ENCODE peak calls at places on chromosomes 7 and 10, in ten cellular contexts. W, F, K, I, O, N, T, Q, X and E are unnamed samples.

GRCh38 chr7:73899731-73900142 is 38.8 kb downstream of the TMEM270 start:
- DNase-seq in Q (peak), K (no peak), I (no peak), O (no peak), X (peak), F (no peak), N (peak), T (no peak), W (no peak), E (peak)

GRCh38 chr7:1283941-1284742 is 51.5 kb downstream of the UNCX start:
- DNase-seq in O (peak), X (no peak), T (no peak), I (no peak), Q (no peak), W (no peak), F (no peak), K (no peak), N (no peak), E (no peak)

GRCh38 chr10:35643976-35644799 is 2.1 kb upstream of the FZD8 start:
- DNase-seq in T (no peak), I (no peak), O (no peak), N (no peak), X (peak), Q (no peak), K (no peak), F (no peak), W (no peak), E (no peak)

GRCh38 chr7:115868369-115868768 is 162.2 kb downstream of the TFEC start:
- DNase-seq in N (no peak), T (no peak), K (no peak), F (no peak), I (no peak), X (no peak), Q (no peak), O (no peak), W (no peak), E (no peak)

GRCh38 chr7:36312064-36312914 is 77.4 kb upstream of the ANLN start:
- DNase-seq in Q (no peak), T (no peak), N (peak), X (peak), W (no peak), K (peak), F (no peak), O (peak), I (peak), E (no peak)

GRCh38 chr10:124601431-124602120 is 140.0 kb downstream of the LHPP start:
- DNase-seq in X (no peak), N (no peak), F (peak), W (no peak), O (peak), K (no peak), I (no peak), Q (no peak), T (no peak), E (no peak)

GRCh38 chr7:13911920-13912319 is 77.5 kb downstream of the ETV1 start:
- DNase-seq in F (no peak), K (no peak), X (peak), O (no peak), N (no peak), Q (no peak), W (no peak), I (no peak), T (no peak), E (no peak)

GRCh38 chr7:128390871-128391565 is 18.8 kb downstream of the IMPDH1 start:
- DNase-seq in T (no peak), F (no peak), I (no peak), O (no peak), Q (no peak), X (no peak), W (no peak), K (no peak), N (no peak), E (no peak)

GRCh38 chr7:12731214-12731656 is 43.8 kb downstream of the ARL4A start:
- DNase-seq in F (no peak), N (no peak), I (no peak), O (no peak), Q (no peak), K (no peak), T (peak), W (no peak), X (no peak), E (no peak)

GRCh38 chr7:628041-628763 is 98.3 kb upstream of the DNAAF5 start:
- DNase-seq in Q (no peak), F (no peak), X (no peak), T (no peak), I (no peak), K (no peak), N (no peak), W (no peak), O (peak), E (no peak)

GRCh38 chr10:128297709-128298457 is 171.7 kb upstream of the MKI67 start:
- DNase-seq in Q (no peak), F (no peak), X (no peak), W (no peak), K (no peak), T (no peak), I (no peak), O (no peak), N (no peak), E (no peak)

GRCh38 chr7:82017334-82017943 is 247.6 kb upstream of the HGF start:
- DNase-seq in X (no peak), Q (no peak), F (no peak), I (no peak), T (peak), K (no peak), O (no peak), W (peak), N (no peak), E (no peak)

GRCh38 chr7:102450242-102450641 is 14.4 kb downstream of the ALKBH4 start:
- DNase-seq in T (no peak), X (peak), W (no peak), Q (no peak), I (no peak), O (peak), F (no peak), K (no peak), N (no peak), E (no peak)

GRCh38 chr7:25356534-25357151 is 128.4 kb upstream of the NPVF start:
- DNase-seq in O (no peak), F (no peak), I (no peak), Q (no peak), N (no peak), W (no peak), T (no peak), X (no peak), K (no peak), E (no peak)

GRCh38 chr7:48170506-48170905 is 752 bp upstream of the ABCA13 start:
- DNase-seq in F (no peak), I (no peak), T (no peak), O (no peak), X (no peak), N (no peak), Q (no peak), W (no peak), K (no peak), E (no peak)

GRCh38 chr10:87803328-87803727 is 14.7 kb downstream of the ATAD1 start:
- DNase-seq in K (no peak), Q (no peak), I (no peak), F (no peak), X (no peak), T (no peak), O (no peak), N (no peak), W (no peak), E (no peak)

GRCh38 chr7:135260930-135261721 is 27.5 kb downstream of the STRA8 start:
- DNase-seq in W (no peak), I (no peak), N (no peak), F (no peak), X (no peak), O (no peak), T (no peak), Q (no peak), K (no peak), E (no peak)

GRCh38 chr10:69757553-69758309 is 44.0 kb upstream of the COL13A1 start:
- DNase-seq in F (no peak), K (no peak), I (no peak), X (no peak), O (no peak), W (no peak), T (no peak), N (peak), Q (no peak), E (no peak)

GRCh38 chr10:25959540-25960232 is 25.7 kb downstream of the MYO3A start:
- DNase-seq in Q (no peak), X (no peak), O (no peak), N (no peak), W (no peak), F (no peak), T (no peak), K (no peak), I (no peak), E (no peak)

GRCh38 chr7:21086688-21087087 is 300.0 kb upstream of the SP8 start:
- DNase-seq in X (no peak), F (no peak), Q (no peak), O (no peak), T (no peak), W (no peak), N (peak), K (no peak), I (peak), E (no peak)

GRCh38 chr7:111089822-111090426 is 1.0 kb upstream of the LRRN3 start:
- DNase-seq in K (no peak), O (no peak), Q (no peak), F (no peak), I (no peak), T (peak), N (no peak), W (peak), X (no peak), E (no peak)

GRCh38 chr10:124523301-124523871 is 61.8 kb downstream of the LHPP start:
- DNase-seq in K (no peak), T (no peak), I (no peak), Q (no peak), F (no peak), O (peak), X (peak), W (no peak), N (no peak), E (no peak)

GRCh38 chr7:925601-926000 is 28.9 kb downstream of the ADAP1 start:
- DNase-seq in W (no peak), X (peak), O (peak), K (peak), I (no peak), F (no peak), Q (peak), T (no peak), N (peak), E (no peak)

GRCh38 chr7:112105584-112106540 is 100.3 kb downstream of the DOCK4 start:
- DNase-seq in W (no peak), Q (no peak), F (no peak), I (no peak), N (no peak), O (no peak), T (no peak), K (no peak), X (no peak), E (no peak)

GRCh38 chr10:101611096-101611495 is 23.0 kb downstream of the DPCD start:
- DNase-seq in T (no peak), X (no peak), I (no peak), O (no peak), Q (no peak), W (no peak), F (no peak), N (no peak), K (no peak), E (no peak)

GRCh38 chr7:104795616-104796398 is 218.2 kb upstream of the KMT2E start:
- DNase-seq in F (no peak), O (no peak), K (no peak), X (no peak), T (no peak), W (no peak), I (no peak), Q (no peak), N (no peak), E (no peak)

GRCh38 chr10:99859585-99859984 is 77.1 kb downstream of the ABCC2 start:
- DNase-seq in T (peak), O (no peak), N (no peak), Q (no peak), F (no peak), W (no peak), X (no peak), K (no peak), I (no peak), E (no peak)

GRCh38 chr7:134546903-134547737 is 1.8 kb upstream of the AKR1B15 start:
- DNase-seq in Q (peak), X (peak), F (no peak), O (peak), W (peak), I (peak), N (peak), T (peak), K (peak), E (peak)

GRCh38 chr7:39948375-39948774 is 1.7 kb upstream of the CDK13 start:
- DNase-seq in N (no peak), O (peak), X (peak), T (no peak), F (no peak), K (no peak), I (no peak), W (no peak), Q (no peak), E (no peak)

GRCh38 chr7:39950473-39951155 is 558 bp downstream of the CDK13 start:
- DNase-seq in X (peak), Q (no peak), F (no peak), T (no peak), O (peak), W (no peak), K (no peak), N (peak), I (peak), E (no peak)

GRCh38 chr7:39949980-39950472 is at the start of gene CDK13:
- DNase-seq in W (peak), O (peak), X (peak), Q (peak), F (peak), N (peak), K (peak), T (peak), I (peak), E (peak)

GRCh38 chr7:39951156-39951942 is 1.3 kb downstream of the CDK13 start:
- DNase-seq in Q (no peak), N (peak), O (peak), F (no peak), K (peak), W (peak), I (peak), X (peak), T (no peak), E (peak)

DNA sequence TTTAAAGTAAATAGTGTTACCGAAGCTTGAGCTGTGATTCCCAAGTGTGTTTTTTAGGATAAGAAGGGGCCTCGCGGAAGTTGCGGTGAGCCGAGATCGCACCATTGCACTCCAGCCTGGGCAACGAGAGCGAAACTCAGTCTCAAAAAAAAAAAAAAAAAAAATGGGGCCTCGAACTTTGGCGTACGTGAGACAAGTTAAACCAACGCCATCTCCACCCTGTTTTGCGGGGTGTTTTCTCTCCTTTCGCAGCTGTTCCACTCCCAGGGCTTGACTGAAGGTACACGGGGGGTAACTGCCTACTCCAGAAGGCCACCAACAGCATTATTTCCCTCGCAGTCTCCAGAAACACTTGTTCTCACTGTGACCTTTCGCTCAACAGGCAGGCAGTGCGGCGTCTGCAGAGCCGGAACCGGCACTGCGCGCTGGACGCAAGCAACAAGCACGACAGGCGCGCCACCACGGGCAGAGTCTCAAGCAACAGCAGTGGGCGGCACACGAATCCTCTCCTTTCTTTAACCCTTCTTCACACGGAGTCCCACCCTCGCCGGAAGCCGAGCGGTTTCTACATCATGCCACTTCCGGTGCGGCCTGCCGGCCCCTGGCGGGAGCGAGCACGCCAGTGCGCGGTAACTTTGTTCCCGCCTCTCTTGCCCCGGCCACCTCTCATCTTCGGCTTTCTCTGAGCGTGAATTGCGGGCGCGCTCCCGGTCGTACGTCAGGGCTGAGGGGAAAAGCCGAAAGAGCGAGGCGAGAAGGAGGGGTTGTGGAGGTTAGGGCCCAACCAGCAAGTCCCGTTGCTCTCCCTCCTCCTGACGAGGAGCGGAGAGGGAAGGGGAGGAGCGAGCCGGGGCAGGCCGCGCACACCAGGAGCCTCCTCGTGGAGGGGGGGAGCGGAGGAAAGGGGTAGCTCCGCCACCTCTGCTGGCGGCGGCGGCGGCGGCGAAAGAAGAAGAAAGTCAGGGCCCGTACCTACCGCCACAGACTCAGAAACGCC is 826 bp upstream of the CDK13 start:
- DNase-seq in X (peak), O (peak), F (peak), K (peak), N (peak), I (peak), W (peak), T (peak), Q (peak), E (peak)
- TF ChIP-seq POLR2A in X (peak), O (peak), F (no peak), K (peak), N (peak), I (peak), W (peak), T (peak), Q (peak), E (peak)

DNA sequence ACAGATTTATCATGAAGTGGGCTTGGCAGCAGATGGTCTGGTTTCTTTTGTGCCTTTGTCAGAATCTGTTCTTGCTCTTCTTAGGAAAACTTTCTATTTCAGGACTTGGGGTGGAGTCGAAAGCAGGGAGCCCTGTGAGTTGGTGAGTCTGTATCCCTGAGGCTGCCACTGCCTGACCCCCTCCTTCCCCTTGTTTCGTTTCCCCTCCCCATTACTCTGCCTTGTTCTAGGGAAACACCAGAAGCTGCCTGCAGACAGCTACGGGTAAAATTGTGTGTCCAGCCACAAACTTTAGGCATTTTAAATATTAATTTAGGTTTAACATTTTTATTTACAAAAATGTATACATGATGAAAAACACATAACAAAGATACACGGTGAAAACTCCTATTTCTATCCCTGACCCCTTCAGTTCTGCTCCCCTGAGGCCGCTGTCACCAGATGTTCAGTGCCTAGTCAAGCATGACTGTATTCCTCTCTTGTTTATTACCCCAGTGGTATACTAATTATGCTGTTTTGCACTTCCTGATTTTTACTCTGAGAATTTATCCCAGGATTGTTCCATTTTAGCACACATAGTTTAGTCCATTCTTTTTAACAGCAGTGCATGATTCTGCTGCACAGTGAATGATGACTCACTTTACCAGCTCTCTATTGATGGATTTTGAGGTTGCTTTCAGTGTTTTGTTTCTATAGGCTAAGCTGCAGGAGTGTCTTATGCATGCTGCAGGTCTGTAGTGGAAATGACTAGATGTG is 9.1 kb downstream of the TSPAN14 start:
- DNase-seq in O (no peak), T (no peak), K (no peak), X (no peak), N (no peak), F (no peak), Q (no peak), I (no peak), W (no peak), E (no peak)
- H3K4me3 ChIP-seq in O (no peak), T (no peak), K (no peak), X (no peak), N (no peak), F (peak), Q (no peak), I (no peak), W (no peak), E (no peak)

GRCh38 chr7:151008511-151009323 is 15.6 kb downstream of the ATG9B start:
- DNase-seq in W (peak), F (no peak), O (peak), Q (no peak), X (peak), I (no peak), K (peak), N (no peak), T (peak), E (peak)
- TF ChIP-seq POLR2A in W (no peak), F (no peak), O (no peak), Q (no peak), X (no peak), I (no peak), K (no peak), N (no peak), T (peak), E (no peak)

GRCh38 chr10:43574035-43574892 is at the start of gene ZNF239:
- DNase-seq in O (peak), I (peak), T (peak), Q (peak), X (peak), K (peak), N (peak), W (peak), F (peak), E (peak)
- H3K4me3 ChIP-seq in O (peak), I (peak), T (peak), Q (peak), X (peak), K (peak), N (peak), W (peak), F (peak), E (peak)

GRCh38 chr7:50962962-50963374 is 180.3 kb upstream of the GRB10 start:
- DNase-seq in I (peak), N (peak), Q (no peak), F (no peak), K (peak), T (peak), W (peak), O (no peak), X (peak), E (no peak)
- TF ChIP-seq POLR2A in I (no peak), N (no peak), Q (no peak), F (no peak), K (no peak), T (no peak), W (no peak), O (no peak), X (no peak), E (no peak)

GRCh38 chr10:33861833-33862232 is 527.4 kb upstream of the NRP1 start:
- DNase-seq in X (no peak), Q (no peak), K (no peak), W (no peak), T (no peak), O (no peak), N (no peak), F (no peak), I (no peak), E (no peak)
- H3K4me3 ChIP-seq in X (no peak), Q (no peak), K (no peak), W (no peak), T (no peak), O (no peak), N (no peak), F (no peak), I (no peak), E (no peak)

GRCh38 chr10:133242611-133243356 is 5.1 kb downstream of the VENTX start:
- DNase-seq in Q (no peak), K (no peak), T (no peak), F (no peak), O (no peak), I (no peak), X (no peak), N (no peak), W (no peak), E (no peak)
- TF ChIP-seq POLR2A in Q (no peak), K (no peak), T (no peak), F (no peak), O (no peak), I (no peak), X (no peak), N (no peak), W (no peak), E (no peak)

GRCh38 chr7:129950191-129950940 is 2.4 kb downstream of the UBE2H start:
- DNase-seq in T (no peak), K (no peak), O (no peak), W (no peak), I (no peak), F (no peak), X (no peak), Q (no peak), N (no peak), E (no peak)

GRCh38 chr7:129949292-129950133 is 3.2 kb downstream of the UBE2H start:
- DNase-seq in T (peak), I (peak), K (no peak), N (no peak), O (no peak), F (no peak), W (no peak), Q (no peak), X (peak), E (peak)

GRCh38 chr7:129948338-129948737 is 4.4 kb downstream of the UBE2H start:
- DNase-seq in N (no peak), X (no peak), T (no peak), K (no peak), O (no peak), I (no peak), Q (no peak), W (no peak), F (no peak), E (peak)

GRCh38 chr7:129947701-129948100 is 5.1 kb downstream of the UBE2H start:
- DNase-seq in X (no peak), Q (no peak), F (no peak), O (no peak), T (no peak), I (no peak), K (no peak), W (no peak), N (no peak), E (peak)

GRCh38 chr7:129948877-129949291 is 3.9 kb downstream of the UBE2H start:
- DNase-seq in O (peak), T (peak), F (peak), Q (peak), W (peak), K (peak), X (peak), I (peak), N (peak), E (peak)
- H3K4me3 ChIP-seq in O (peak), T (peak), F (peak), Q (peak), W (peak), K (peak), X (peak), I (peak), N (peak), E (no peak)